ENCODE peak calls at places on chromosomes 16 and 17, in eight cellular contexts. M is kidney; F is DMS 273 treated with DMSO at 0.1 percent for 48 hours; K is nephron progenitor cell; W is substantia nigra; Y is H54; L is stimulated activated CD4-positive, alpha-beta T cell treated with anti-CD3 and anti-CD28 coated beads, Interleukin-2, amount 100 ng/mL, for 48 hours; J is fibroblast of the aortic adventitia. Z is an unnamed sample.

GRCh38 chr16:17395849-17396480 is 74.8 kb downstream of the XYLT1 start:
- DNase-seq in W (no peak), K (no peak), Y (no peak), M (no peak), F (no peak), L (no peak), J (peak; percentile 76), Z (no peak)

GRCh38 chr17:10384175-10384574 is 11.4 kb upstream of the MYH13 start:
- DNase-seq in L (no peak), M (no peak), K (peak; percentile 8), F (no peak), Y (no peak), J (no peak), W (no peak), Z (peak; percentile 1)

GRCh38 chr16:86383488-86384262 is 126.7 kb upstream of the FOXF1 start:
- DNase-seq in Y (peak; percentile 39), F (no peak), L (no peak), K (no peak), W (no peak), M (no peak), J (peak; percentile 89), Z (no peak)

GRCh38 chr16:86101135-86101911 is 202.4 kb downstream of the IRF8 start:
- DNase-seq in J (no peak), K (peak; percentile 33), M (no peak), W (no peak), Y (no peak), L (no peak), F (no peak), Z (no peak)

GRCh38 chr16:22425847-22426246 is 51.4 kb upstream of the CDR2 start:
- DNase-seq in W (no peak), L (no peak), J (no peak), F (no peak), Y (no peak), M (no peak), K (no peak), Z (no peak)

GRCh38 chr17:53462393-53462811 is 360.3 kb upstream of the KIF2B start:
- DNase-seq in Y (no peak), F (no peak), W (no peak), M (no peak), K (no peak), L (no peak), J (no peak), Z (no peak)

GRCh38 chr17:73498176-73498575 is 146.1 kb downstream of the SDK2 start:
- DNase-seq in L (no peak), W (no peak), Y (no peak), K (no peak), M (peak; percentile 45), J (no peak), F (no peak), Z (no peak)

GRCh38 chr17:6347776-6348175 is 87.1 kb downstream of the AIPL1 start:
- DNase-seq in F (no peak), L (no peak), Y (no peak), J (no peak), K (no peak), M (no peak), W (no peak), Z (no peak)

GRCh38 chr16:86565644-86566511 is 751 bp upstream of the FOXC2 start:
- DNase-seq in M (no peak), L (no peak), Y (no peak), W (no peak), F (no peak), K (peak; percentile 47), J (no peak), Z (no peak)

GRCh38 chr17:2395258-2396170 is 5.3 kb downstream of the MNT start:
- DNase-seq in Y (no peak), W (no peak), J (no peak), M (peak; percentile 84), F (no peak), L (no peak), K (no peak), Z (peak; percentile 38)

GRCh38 chr17:80427366-80428282 is 12.7 kb downstream of the ENDOV start:
- DNase-seq in F (no peak), M (peak; percentile 71), W (no peak), J (no peak), Y (no peak), K (no peak), L (no peak), Z (no peak)

GRCh38 chr17:36935681-36936454 is 1.4 kb upstream of the LHX1 start:
- DNase-seq in M (no peak), J (no peak), F (no peak), L (no peak), W (no peak), K (no peak), Y (peak; percentile 95), Z (peak; percentile 56)

GRCh38 chr16:58456193-58456592 is 43.8 kb upstream of the NDRG4 start:
- DNase-seq in F (no peak), J (peak; percentile 47), K (no peak), Y (no peak), W (no peak), L (no peak), M (no peak), Z (no peak)

GRCh38 chr17:34207572-34207971 is 47.5 kb upstream of the CCL2 start:
- DNase-seq in L (no peak), Y (no peak), K (no peak), M (no peak), W (no peak), F (no peak), J (no peak), Z (no peak)

GRCh38 chr16:1559446-1559975 is 26.0 kb downstream of the TMEM204 start:
- DNase-seq in Y (no peak), M (no peak), F (no peak), K (no peak), J (no peak), W (no peak), L (no peak), Z (no peak)